ENCODE peak calls at places on chromosomes 12 and 14, in four cellular contexts. E, I, Y and H are unnamed samples.

GRCh38 chr14:65206448-65207096 is 104.3 kb upstream of the MAX start:
- DNase-seq in I (no peak), E (no peak), Y (peak; percentile 83), H (no peak)

GRCh38 chr14:101972126-101972785 is 7.9 kb downstream of the DYNC1H1 start:
- DNase-seq in E (peak; percentile 99), I (peak; percentile 91), Y (peak; percentile 99), H (peak; percentile 88)

GRCh38 chr12:131834798-131835615 is 6.8 kb downstream of the MMP17 start:
- DNase-seq in E (no peak), Y (no peak), I (no peak), H (no peak)

GRCh38 chr12:43112101-43112661 is 439.8 kb downstream of the ADAMTS20 start:
- DNase-seq in I (no peak), Y (peak; percentile 86), E (no peak), H (no peak)

GRCh38 chr14:74524076-74524812 is 30.7 kb downstream of the ISCA2 start:
- DNase-seq in E (no peak), Y (peak; percentile 82), I (no peak), H (no peak)

GRCh38 chr14:59159169-59159568 is 29.3 kb upstream of the DAAM1 start:
- DNase-seq in E (no peak), Y (peak; percentile 11), I (no peak), H (no peak)

GRCh38 chr14:64926398-64926995 is 12.2 kb downstream of the CHURC1 start:
- DNase-seq in E (no peak), Y (no peak), I (no peak), H (no peak)

GRCh38 chr14:74573421-74574091 is 38.5 kb downstream of the LTBP2 start:
- DNase-seq in I (no peak), E (peak; percentile 20), Y (peak; percentile 79), H (no peak)

GRCh38 chr14:73784065-73784987 is 67.3 kb upstream of the PTGR2 start:
- DNase-seq in E (no peak), Y (peak; percentile 55), I (peak; percentile 66), H (no peak)

GRCh38 chr12:117044790-117045174 is 54.4 kb downstream of the TESC start:
- DNase-seq in Y (no peak), I (no peak), E (no peak), H (no peak)

GRCh38 chr12:116360579-116361403 is 83.3 kb upstream of the MED13L start:
- DNase-seq in E (no peak), Y (no peak), I (no peak), H (no peak)

GRCh38 chr12:123269395-123269892 is 2.2 kb downstream of the CDK2AP1 start:
- DNase-seq in Y (peak; percentile 65), I (peak; percentile 66), E (peak; percentile 52), H (no peak)

GRCh38 chr12:56258068-56258819 is at the start of gene ANKRD52:
- DNase-seq in Y (peak; percentile 66), E (peak; percentile 76), I (peak; percentile 75), H (peak; percentile 71)

GRCh38 chr14:23186913-23187654 is 3.6 kb upstream of the SLC7A8 start:
- DNase-seq in Y (peak; percentile 43), E (peak; percentile 81), I (peak; percentile 69), H (no peak)

GRCh38 chr14:65937079-65937803 is 524.7 kb downstream of the FUT8 start:
- DNase-seq in E (no peak), I (no peak), Y (no peak), H (no peak)

GRCh38 chr12:33596814-33597213 is 157.2 kb upstream of the SYT10 start:
- DNase-seq in Y (no peak), E (no peak), I (no peak), H (no peak)

GRCh38 chr12:6866920-6867406 is 368 bp upstream of the TPI1 start:
- DNase-seq in E (no peak), Y (no peak), I (no peak), H (no peak)

GRCh38 chr14:56474419-56475022 is 105.1 kb upstream of the TMEM260 start:
- DNase-seq in I (no peak), Y (peak; percentile 14), E (peak; percentile 54), H (no peak)

GRCh38 chr14:91144425-91145145 is 30.7 kb downstream of the DGLUCY start:
- DNase-seq in I (no peak), E (peak; percentile 91), Y (peak; percentile 74), H (no peak)

GRCh38 chr14:28635387-28635786 is 131.2 kb upstream of the FOXG1 start:
- DNase-seq in Y (peak; percentile 14), E (peak; percentile 34), I (no peak), H (no peak)

GRCh38 chr12:108649668-108650067 is 16.0 kb upstream of the SELPLG start:
- DNase-seq in E (peak; percentile 76), I (no peak), Y (peak; percentile 97), H (no peak)

GRCh38 chr12:54981796-54982195 is 2.8 kb downstream of the TESPA1 start:
- DNase-seq in E (no peak), I (no peak), Y (no peak), H (no peak)

GRCh38 chr12:101823039-101823438 is 7.7 kb downstream of the GNPTAB start:
- DNase-seq in I (no peak), E (no peak), Y (no peak), H (no peak)

GRCh38 chr12:15772405-15773018 is 16.7 kb downstream of the EPS8 start:
- DNase-seq in E (peak; percentile 29), Y (no peak), I (no peak), H (no peak)

GRCh38 chr14:89382487-89383170 is 34.4 kb downstream of the FOXN3 start:
- DNase-seq in Y (no peak), E (no peak), I (no peak), H (no peak)

GRCh38 chr12:52455818-52456217 is 3.9 kb upstream of the KRT6B start:
- DNase-seq in Y (no peak), E (no peak), I (no peak), H (no peak)
- TF ChIP-seq CTCF in Y (no peak), E (no peak), I (no peak), H (no peak)

DNA sequence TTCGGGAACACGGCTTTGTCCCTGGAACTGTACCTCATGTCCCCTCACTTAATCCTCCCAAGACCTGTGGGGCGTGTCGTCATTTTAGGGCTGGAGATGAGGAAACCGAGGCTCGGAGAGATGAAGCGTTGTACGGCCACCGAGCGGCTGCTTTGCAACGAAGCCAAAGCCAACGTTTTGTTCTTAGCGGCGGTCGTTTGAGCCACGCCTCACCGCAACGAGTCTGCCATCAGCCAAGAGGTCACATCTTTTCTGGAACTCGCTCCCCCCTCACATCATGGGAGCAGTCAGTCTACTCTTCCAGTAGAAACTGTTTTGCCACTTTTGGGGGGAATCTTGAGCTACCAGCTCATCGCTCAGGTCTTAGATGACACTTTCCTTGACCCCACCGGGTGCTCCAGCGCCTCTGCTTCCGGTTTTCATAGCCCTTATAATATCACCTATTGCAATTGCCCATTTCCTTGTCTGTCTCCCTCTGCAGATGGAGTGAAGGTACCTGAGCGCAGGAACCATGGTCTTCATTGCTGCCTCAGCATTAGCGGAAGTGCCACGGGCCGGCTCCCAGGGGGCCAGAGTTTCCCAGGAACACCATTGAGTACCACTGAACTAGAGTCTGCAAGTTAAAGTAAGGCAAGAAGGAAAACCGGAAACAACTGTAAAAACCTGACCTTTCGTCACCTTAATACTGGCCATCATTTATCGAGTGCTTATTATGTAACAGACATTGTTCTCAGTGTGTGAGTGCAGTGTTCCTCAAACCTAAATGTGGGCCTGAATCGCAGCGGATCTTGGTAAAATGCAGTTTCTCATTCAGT is 19.6 kb downstream of the NINJ2 start:
- DNase-seq in Y (no peak), I (peak; percentile 32), E (peak; percentile 78), H (no peak)
- H3K4me1 ChIP-seq in Y (peaks cover 24% of the 10 kb centered on the region), I (peaks cover 15% of the 10 kb centered on the region), E (peaks cover 41% of the 10 kb centered on the region), H (peaks cover 17% of the 10 kb centered on the region)

GRCh38 chr12:80129895-80130535 is 30.7 kb downstream of the OTOGL start:
- DNase-seq in E (no peak), I (no peak), Y (peak; percentile 81), H (no peak)
- H3K27ac ChIP-seq in E (no peak overlapping the region), I (no peak overlapping the region), Y (no peak overlapping the region), H (no peak overlapping the region)

GRCh38 chr12:92539966-92540791 is 162.6 kb upstream of the PLEKHG7 start:
- DNase-seq in E (peak; percentile 39), Y (no peak), I (no peak), H (no peak)
- TF ChIP-seq CTCF in E (peak; percentile 9), Y (no peak), I (no peak), H (no peak)

GRCh38 chr14:69056389-69056788 is 77.3 kb upstream of the ACTN1 start:
- DNase-seq in E (peak; percentile 53), Y (no peak), I (peak; percentile 53), H (no peak)
- H3K4me1 ChIP-seq in E (peaks cover 55% of the 10 kb centered on the region), Y (peaks cover 51% of the 10 kb centered on the region), I (peaks cover 3% of the 10 kb centered on the region), H (peaks cover 11% of the 10 kb centered on the region)

DNA sequence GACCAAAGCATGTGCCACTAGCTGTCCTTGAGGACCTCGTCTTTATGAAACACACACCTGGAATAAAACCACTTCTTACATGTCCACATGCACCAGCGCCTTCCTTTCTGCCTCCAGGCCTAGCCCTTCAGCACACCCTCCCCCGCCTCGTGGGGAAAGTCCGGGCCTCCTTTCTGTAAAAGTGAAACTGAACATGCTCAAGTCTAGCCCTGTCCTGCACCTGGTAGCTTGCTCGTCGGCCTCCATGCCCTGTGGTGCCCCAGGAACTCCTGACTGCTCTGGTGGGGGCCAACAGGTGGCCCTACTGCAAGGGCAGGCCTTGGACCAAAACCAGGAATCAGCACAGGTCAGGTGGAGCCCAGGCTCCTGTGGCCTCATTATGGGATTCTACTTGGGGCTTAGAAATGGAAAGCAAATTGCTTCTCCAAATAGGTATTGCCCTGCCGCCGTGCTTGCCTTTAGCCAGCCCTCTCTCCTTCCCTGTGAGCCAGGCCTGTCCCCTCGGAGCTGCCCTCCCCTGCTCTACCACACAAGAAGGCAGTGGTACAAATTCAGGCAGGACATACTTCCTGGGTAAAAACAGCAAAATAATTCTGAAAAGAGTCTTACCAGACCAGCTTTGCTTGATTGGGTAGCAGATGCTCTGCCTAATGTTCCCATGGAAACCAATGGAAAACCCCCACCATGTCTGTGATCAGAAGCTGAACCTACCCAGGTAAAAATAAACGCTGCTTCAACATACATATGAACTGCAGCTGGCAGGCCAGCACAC is 43.5 kb downstream of the ERH start:
- DNase-seq in I (no peak), Y (no peak), E (no peak), H (no peak)
- H3K27ac ChIP-seq in I (peak overlapping the region; percentile 49), Y (no peak overlapping the region), E (no peak overlapping the region), H (no peak overlapping the region)